ENCODE peak calls at places on chromosomes 5 and 9, in six cellular contexts. S, Q, Y, M, A and P are unnamed samples.

GRCh38 chr9:131704195-131704983 is 35.5 kb downstream of the RAPGEF1 start:
- DNase-seq in S (no peak), Q (no peak), Y (no peak), M (no peak), A (no peak), P (no peak)

GRCh38 chr5:57302164-57302563 is 128.3 kb downstream of the GPBP1 start:
- DNase-seq in S (no peak), Q (no peak), Y (peak), M (no peak), A (peak), P (no peak)

GRCh38 chr9:91659529-91660294 is 236.1 kb upstream of the NFIL3 start:
- DNase-seq in S (no peak), Q (no peak), Y (peak), M (peak), A (peak), P (no peak)

GRCh38 chr9:27626629-27627564 is 53.6 kb upstream of the C9orf72 start:
- DNase-seq in S (no peak), Q (no peak), Y (no peak), M (no peak), A (no peak), P (no peak)

GRCh38 chr9:6086006-6086655 is 70.7 kb upstream of the RANBP6 start:
- DNase-seq in S (no peak), Q (no peak), Y (peak), M (no peak), A (no peak), P (no peak)

GRCh38 chr9:101034222-101034621 is 5.7 kb downstream of the PLPPR1 start:
- DNase-seq in S (no peak), Q (no peak), Y (no peak), M (no peak), A (no peak), P (no peak)

GRCh38 chr5:39948867-39949468 is 524.2 kb upstream of the DAB2 start:
- DNase-seq in S (peak), Q (no peak), Y (peak), M (peak), A (peak), P (no peak)

GRCh38 chr5:90161399-90161798 is 248.2 kb downstream of the CETN3 start:
- DNase-seq in S (no peak), Q (peak), Y (peak), M (peak), A (peak), P (peak)

GRCh38 chr5:163496286-163496685 is 9.1 kb upstream of the MAT2B start:
- DNase-seq in S (no peak), Q (no peak), Y (peak), M (peak), A (no peak), P (no peak)

GRCh38 chr5:174247239-174247638 is 201.7 kb downstream of the NSG2 start:
- DNase-seq in S (no peak), Q (no peak), Y (no peak), M (no peak), A (no peak), P (no peak)

GRCh38 chr5:144812770-144813169 is 642.1 kb downstream of the KCTD16 start:
- DNase-seq in S (no peak), Q (no peak), Y (peak), M (peak), A (peak), P (no peak)

GRCh38 chr9:130780415-130780814 is 54.6 kb upstream of the ABL1 start:
- DNase-seq in S (no peak), Q (no peak), Y (no peak), M (no peak), A (no peak), P (no peak)

GRCh38 chr9:5438301-5439162 is 807 bp upstream of the PLGRKT start:
- DNase-seq in S (peak), Q (no peak), Y (peak), M (peak), A (peak), P (no peak)

GRCh38 chr5:163489055-163489744 is 16.2 kb upstream of the MAT2B start:
- DNase-seq in S (no peak), Q (no peak), Y (peak), M (peak), A (peak), P (no peak)

GRCh38 chr5:14447958-14448881 is 133.4 kb upstream of the OTULINL start:
- DNase-seq in S (no peak), Q (no peak), Y (peak), M (no peak), A (peak), P (no peak)

GRCh38 chr9:98570663-98571440 is 137.9 kb downstream of the GABBR2 start:
- DNase-seq in S (no peak), Q (no peak), Y (no peak), M (no peak), A (no peak), P (no peak)

GRCh38 chr9:38707885-38708640 is 11.9 kb downstream of the FAM240B start:
- DNase-seq in S (no peak), Q (no peak), Y (peak), M (no peak), A (no peak), P (no peak)

GRCh38 chr9:104871961-104872527 is 55.9 kb downstream of the ABCA1 start:
- DNase-seq in S (no peak), Q (no peak), Y (no peak), M (no peak), A (no peak), P (no peak)

GRCh38 chr5:33336911-33337620 is 103.7 kb upstream of the TARS1 start:
- DNase-seq in S (no peak), Q (no peak), Y (no peak), M (no peak), A (no peak), P (no peak)

GRCh38 chr9:134408389-134408788 is 82.1 kb downstream of the RXRA start:
- DNase-seq in S (no peak), Q (no peak), Y (no peak), M (no peak), A (no peak), P (no peak)

GRCh38 chr9:26356491-26356890 is 536.1 kb downstream of the CAAP1 start:
- DNase-seq in S (no peak), Q (no peak), Y (peak), M (no peak), A (no peak), P (no peak)

GRCh38 chr5:133741396-133741795 is 129.1 kb upstream of the FSTL4 start:
- DNase-seq in S (no peak), Q (no peak), Y (no peak), M (no peak), A (no peak), P (no peak)